ENCODE peak calls at places on chromosomes 13 and 19, in five cellular contexts. G is Peyer's patch, X is HL-60, O is right atrium auricular region, D is HFF-Myc. N is an unnamed sample.

GRCh38 chr13:56424246-56424645 is 716.5 kb upstream of the PRR20A start:
- DNase-seq in G (no peak), X (no peak), O (no peak), D (no peak), N (no peak)

GRCh38 chr13:37534181-37534580 is 64.4 kb downstream of the POSTN start:
- DNase-seq in G (no peak), X (no peak), O (no peak), D (no peak), N (no peak)

GRCh38 chr19:42129399-42130253 is 2.6 kb downstream of the POU2F2 start:
- DNase-seq in G (no peak), X (peak; percentile 40), O (no peak), D (peak; percentile 71), N (no peak)

GRCh38 chr13:44221657-44222056 is 152.0 kb upstream of the SERP2 start:
- DNase-seq in G (no peak), X (no peak), O (no peak), D (no peak), N (no peak)

GRCh38 chr13:27822258-27822872 is 30.1 kb downstream of the GSX1 start:
- DNase-seq in G (no peak), X (no peak), O (no peak), D (no peak), N (no peak)

GRCh38 chr19:10286803-10287737 is at the start of gene ICAM4:
- DNase-seq in G (no peak), X (no peak), O (no peak), D (no peak), N (peak; percentile 40)

GRCh38 chr19:48968179-48968661 is 3.1 kb downstream of the FTL start:
- DNase-seq in G (no peak), X (no peak), O (no peak), D (no peak), N (no peak)

GRCh38 chr13:39811696-39812095 is 156.2 kb downstream of the COG6 start:
- DNase-seq in G (no peak), X (no peak), O (no peak), D (no peak), N (no peak)

GRCh38 chr13:101916108-101916757 is 463.8 kb downstream of the ITGBL1 start:
- DNase-seq in G (no peak), X (no peak), O (no peak), D (no peak), N (peak; percentile 71)

GRCh38 chr19:7004313-7004931 is 16.8 kb downstream of the MBD3L2B start:
- DNase-seq in G (no peak), X (no peak), O (no peak), D (no peak), N (peak; percentile 4)

GRCh38 chr13:41054212-41054877 is 7.0 kb upstream of the WBP4 start:
- DNase-seq in G (no peak), X (no peak), O (no peak), D (peak; percentile 51), N (peak; percentile 12)

GRCh38 chr19:19817357-19817756 is 4.2 kb downstream of the ZNF506 start:
- DNase-seq in G (no peak), X (no peak), O (no peak), D (no peak), N (no peak)

GRCh38 chr13:75445717-75446529 is 36.0 kb downstream of the TBC1D4 start:
- DNase-seq in G (no peak), X (no peak), O (no peak), D (no peak), N (no peak)

GRCh38 chr19:13899912-13900584 is 5.9 kb downstream of the BRME1 start:
- DNase-seq in G (no peak), X (no peak), O (no peak), D (no peak), N (no peak)

GRCh38 chr19:310781-311496 is 19.7 kb upstream of the PLPP2 start:
- DNase-seq in G (no peak), X (no peak), O (no peak), D (no peak), N (no peak)

GRCh38 chr19:49592486-49593232 is 1.7 kb downstream of the PRR12 start:
- DNase-seq in G (no peak), X (peak; percentile 35), O (no peak), D (no peak), N (peak; percentile 40)

GRCh38 chr19:42658148-42658547 is 63.4 kb upstream of the CEACAM8 start:
- DNase-seq in G (no peak), X (no peak), O (no peak), D (no peak), N (no peak)

GRCh38 chr13:53782400-53783030 is 753.9 kb downstream of the OLFM4 start:
- DNase-seq in G (no peak), X (peak; percentile 7), O (no peak), D (peak; percentile 4), N (peak; percentile 44)

GRCh38 chr13:77113496-77113895 is 86.5 kb upstream of the FBXL3 start:
- DNase-seq in G (no peak), X (no peak), O (no peak), D (no peak), N (no peak)

GRCh38 chr19:33722456-33723239 is 74.0 kb upstream of the KCTD15 start:
- DNase-seq in G (no peak), X (no peak), O (no peak), D (no peak), N (no peak)

GRCh38 chr13:84362777-84363176 is 480.5 kb upstream of the SLITRK1 start:
- DNase-seq in G (no peak), X (no peak), O (no peak), D (no peak), N (no peak)

GRCh38 chr13:21670883-21671792 is at the start of gene FGF9:
- DNase-seq in G (peak; percentile 89), X (peak; percentile 43), O (no peak), D (no peak), N (peak; percentile 82)

GRCh38 chr19:5091576-5092215 is 122.8 kb downstream of the KDM4B start:
- DNase-seq in G (no peak), X (no peak), O (no peak), D (no peak), N (peak; percentile 65)

GRCh38 chr19:49231389-49231788 is 73.8 kb downstream of the TRPM4 start:
- DNase-seq in G (no peak), X (no peak), O (no peak), D (no peak), N (no peak)

GRCh38 chr13:34779171-34779570 is 162.9 kb upstream of the NBEA start:
- DNase-seq in G (no peak), X (no peak), O (no peak), D (no peak), N (no peak)

GRCh38 chr13:111483621-111483987 is 163.2 kb downstream of the TEX29 start:
- DNase-seq in G (no peak), X (no peak), O (no peak), D (no peak), N (no peak)

GRCh38 chr13:98986226-98986846 is 8.5 kb upstream of the DOCK9 start:
- DNase-seq in G (no peak), X (no peak), O (no peak), D (no peak), N (no peak)

GRCh38 chr19:17327654-17328516 is 6.8 kb downstream of the ANO8 start:
- DNase-seq in G (peak; percentile 90), X (no peak), O (no peak), D (no peak), N (peak; percentile 87)

GRCh38 chr19:54062643-54063042 is 1.1 kb downstream of the VSTM1 start:
- DNase-seq in G (no peak), X (no peak), O (no peak), D (no peak), N (no peak)

GRCh38 chr13:113205428-113205931 is 3.0 kb downstream of the PCID2 start:
- DNase-seq in G (no peak), X (no peak), O (no peak), D (no peak), N (no peak)

DNA sequence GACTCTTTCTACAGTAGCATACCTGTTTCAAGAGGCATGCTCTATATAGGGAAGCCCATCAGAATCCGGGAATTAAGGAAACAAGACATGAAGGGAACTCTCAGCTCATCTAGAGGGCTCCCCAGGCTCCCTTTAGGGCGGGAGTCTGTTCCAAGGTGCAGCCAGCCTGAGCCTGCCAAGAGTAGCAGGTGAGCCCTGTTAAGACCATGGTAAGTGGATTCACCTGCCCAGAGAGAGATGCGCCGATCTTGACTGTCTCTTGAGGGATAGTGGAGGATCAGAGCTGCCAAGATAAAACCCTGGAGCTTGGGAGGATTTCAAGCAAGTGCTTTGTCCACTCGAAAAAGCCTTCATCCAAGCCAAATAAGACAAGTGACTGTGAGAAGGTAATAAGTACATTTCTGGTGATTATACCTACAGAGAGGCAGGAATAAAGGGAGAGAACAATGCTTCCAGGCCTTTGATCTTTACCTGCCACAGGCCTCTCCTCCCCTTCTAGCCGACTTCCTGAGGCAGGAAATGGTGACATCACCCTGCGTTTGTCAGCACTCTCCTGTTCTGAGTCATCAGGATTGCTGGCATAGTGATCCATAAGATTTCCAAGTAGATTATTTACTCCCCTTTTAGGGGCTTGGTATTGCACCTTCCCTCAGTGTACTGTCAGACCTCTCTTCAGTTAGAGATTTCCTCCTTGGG is 31.5 kb downstream of the KLF5 start:
- DNase-seq in G (no peak), X (no peak), O (no peak), D (peak; percentile 76), N (no peak)
- TF ChIP-seq CTCF in G (no peak), X (no peak), O (no peak), D (no peak), N (no peak)

DNA sequence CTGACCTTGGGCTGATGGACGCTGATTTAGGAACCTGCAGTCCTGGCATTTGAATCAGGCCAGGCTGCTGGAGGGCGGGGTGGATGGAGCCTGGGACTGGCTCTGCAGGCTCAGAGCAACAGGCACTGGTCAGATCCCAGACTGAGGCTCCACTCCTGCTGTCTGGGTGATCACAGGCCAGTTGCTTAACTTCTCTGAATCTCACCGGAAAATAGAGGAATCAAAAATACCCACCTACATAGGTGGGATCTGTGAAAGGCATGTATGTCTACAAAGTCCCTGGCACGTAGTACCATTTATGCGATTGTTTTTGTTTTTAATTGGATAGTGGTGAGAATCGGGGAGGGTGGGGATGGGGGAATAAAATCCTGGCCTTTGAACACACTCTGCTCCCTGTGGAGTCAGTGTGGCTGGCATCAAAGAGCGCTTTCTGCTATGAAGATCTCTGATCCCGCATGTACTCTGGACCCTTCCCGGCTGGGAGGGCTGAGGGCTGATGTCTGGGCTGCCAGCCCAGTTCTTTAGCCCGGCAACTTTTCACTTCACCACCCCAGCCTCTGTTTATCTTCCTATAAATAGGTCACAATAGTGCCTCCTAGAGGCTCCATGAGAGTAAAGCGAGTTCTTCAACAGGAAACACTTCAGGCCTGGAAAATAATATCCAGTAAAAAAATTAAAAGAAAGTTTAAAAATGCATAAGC is 292.3 kb downstream of the ZNF536 start:
- DNase-seq in G (peak; percentile 70), X (no peak), O (no peak), D (no peak), N (no peak)
- TF ChIP-seq CTCF in G (peak; percentile 51), X (no peak), O (peak; percentile 55), D (peak; percentile 26), N (peak; percentile 52)

DNA sequence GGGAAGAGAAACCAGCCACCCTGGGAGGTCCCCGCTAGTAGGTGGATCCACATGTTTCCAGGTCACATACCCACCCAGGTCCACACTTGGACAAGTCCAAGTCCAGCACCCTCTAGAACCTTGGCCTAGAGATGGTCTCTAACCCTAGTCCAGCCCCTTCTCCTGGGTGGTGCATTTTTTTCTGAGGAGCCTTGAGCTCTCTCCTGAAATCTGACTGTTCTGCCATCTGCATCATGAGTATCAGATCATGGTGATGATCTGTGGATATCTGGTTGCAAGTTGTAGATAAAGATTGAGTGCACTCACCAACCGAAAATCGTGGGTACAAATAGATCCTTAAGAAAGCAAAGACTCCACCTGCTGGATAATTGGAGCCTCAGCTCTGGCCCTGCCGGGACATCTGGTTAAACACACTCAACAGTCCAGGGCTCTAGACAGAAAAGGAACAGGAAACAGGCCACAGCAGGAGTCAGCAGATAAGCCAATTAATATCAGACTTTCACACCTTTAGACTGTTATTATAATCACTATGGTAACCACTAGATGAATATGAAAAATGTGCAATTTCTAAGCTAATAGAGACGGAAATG is 41.1 kb downstream of the GPR12 start:
- DNase-seq in G (no peak), X (peak; percentile 21), O (peak; percentile 26), D (peak; percentile 5), N (no peak)
- TF ChIP-seq CTCF in G (no peak), X (peak; percentile 4), O (no peak), D (peak; percentile 29), N (no peak)

GRCh38 chr13:110113284-110113764 is 193.6 kb downstream of the COL4A1 start:
- DNase-seq in G (no peak), X (peak; percentile 90), O (no peak), D (no peak), N (no peak)
- TF ChIP-seq CTCF in G (no peak), X (no peak), O (no peak), D (no peak), N (no peak)

N was measured in nephron progenitor cell.